ENCODE peak calls at places on chromosomes 13 and 19, in eight cellular contexts. V is aorta; M is neuronal stem cell; H is dorsolateral prefrontal cortex; T is right cardiac atrium; Y is CD4-positive, alpha-beta T cell; Q is IMR-90; E is tibial artery. C is an unnamed sample.

GRCh38 chr13:61148211-61148610 is 267.4 kb downstream of the PCDH20 start:
- DNase-seq in H (no peak), V (no peak), Q (no peak), T (no peak), Y (no peak), M (peak), E (no peak), C (no peak)

GRCh38 chr19:29663861-29664752 is 1.2 kb upstream of the PLEKHF1 start:
- DNase-seq in H (no peak), T (no peak), Y (no peak), Q (peak), E (no peak), M (no peak), V (no peak), C (no peak)

GRCh38 chr13:83515267-83515666 is 367.0 kb downstream of the SLITRK1 start:
- DNase-seq in Y (no peak), Q (peak), M (no peak), T (no peak), E (no peak), V (no peak), H (no peak), C (no peak)

GRCh38 chr19:14383556-14383897 is 2.3 kb downstream of the ADGRE5 start:
- DNase-seq in Y (no peak), T (no peak), M (no peak), E (no peak), H (no peak), V (no peak), Q (peak), C (no peak)

GRCh38 chr19:4474504-4475136 is 2.5 kb downstream of the HDGFL2 start:
- DNase-seq in V (no peak), E (no peak), M (peak), Y (no peak), H (peak), T (peak), Q (peak), C (no peak)

GRCh38 chr19:30229524-30230174 is 142.5 kb upstream of the ZNF536 start:
- DNase-seq in H (no peak), T (peak), E (no peak), Y (no peak), V (no peak), M (no peak), Q (peak), C (no peak)

GRCh38 chr13:105442941-105443340 is 1092.5 kb downstream of the EFNB2 start:
- DNase-seq in E (no peak), T (no peak), Y (no peak), H (no peak), Q (peak), V (no peak), M (no peak), C (no peak)

GRCh38 chr13:41973247-41973741 is 12.4 kb upstream of the VWA8 start:
- DNase-seq in Y (no peak), V (no peak), Q (no peak), M (no peak), H (no peak), T (no peak), E (no peak), C (no peak)

GRCh38 chr13:89584058-89584457 is 1763.4 kb upstream of the MIR17HG start:
- DNase-seq in Y (no peak), Q (no peak), H (no peak), M (no peak), V (no peak), T (no peak), E (no peak), C (no peak)

GRCh38 chr19:13103961-13104847 is 1.5 kb upstream of the LYL1 start:
- DNase-seq in H (peak), T (peak), M (no peak), E (peak), Q (no peak), Y (peak), V (peak), C (no peak)

GRCh38 chr19:3494559-3494958 is 5.9 kb downstream of the DOHH start:
- DNase-seq in V (no peak), M (no peak), E (no peak), H (no peak), T (no peak), Q (no peak), Y (peak), C (no peak)

GRCh38 chr13:110239280-110240120 is 67.5 kb downstream of the COL4A1 start:
- DNase-seq in H (no peak), V (no peak), Y (no peak), Q (no peak), E (no peak), T (no peak), M (no peak), C (no peak)

GRCh38 chr13:75442736-75443234 is 39.2 kb downstream of the TBC1D4 start:
- DNase-seq in V (no peak), Q (peak), H (no peak), T (no peak), Y (no peak), M (no peak), E (no peak), C (no peak)
- H3K27ac ChIP-seq in V (no peak), Q (no peak), H (no peak), T (peak), Y (no peak), M (no peak), E (no peak), C (no peak)

GRCh38 chr19:45440259-45440638 is 16.5 kb upstream of the ERCC1 start:
- DNase-seq in M (no peak), H (no peak), V (no peak), T (peak), E (no peak), Y (no peak), Q (no peak), C (no peak)
- H3K27ac ChIP-seq in M (no peak), H (peak), V (peak), T (peak), E (peak), Y (peak), Q (peak), C (peak)

GRCh38 chr13:46588019-46588418 is 35.0 kb downstream of the LRCH1 start:
- DNase-seq in E (no peak), H (no peak), V (no peak), Y (no peak), Q (no peak), M (no peak), T (no peak), C (no peak)
- H3K27ac ChIP-seq in E (peak), H (no peak), V (no peak), Y (no peak), Q (no peak), M (no peak), T (no peak), C (no peak)

DNA sequence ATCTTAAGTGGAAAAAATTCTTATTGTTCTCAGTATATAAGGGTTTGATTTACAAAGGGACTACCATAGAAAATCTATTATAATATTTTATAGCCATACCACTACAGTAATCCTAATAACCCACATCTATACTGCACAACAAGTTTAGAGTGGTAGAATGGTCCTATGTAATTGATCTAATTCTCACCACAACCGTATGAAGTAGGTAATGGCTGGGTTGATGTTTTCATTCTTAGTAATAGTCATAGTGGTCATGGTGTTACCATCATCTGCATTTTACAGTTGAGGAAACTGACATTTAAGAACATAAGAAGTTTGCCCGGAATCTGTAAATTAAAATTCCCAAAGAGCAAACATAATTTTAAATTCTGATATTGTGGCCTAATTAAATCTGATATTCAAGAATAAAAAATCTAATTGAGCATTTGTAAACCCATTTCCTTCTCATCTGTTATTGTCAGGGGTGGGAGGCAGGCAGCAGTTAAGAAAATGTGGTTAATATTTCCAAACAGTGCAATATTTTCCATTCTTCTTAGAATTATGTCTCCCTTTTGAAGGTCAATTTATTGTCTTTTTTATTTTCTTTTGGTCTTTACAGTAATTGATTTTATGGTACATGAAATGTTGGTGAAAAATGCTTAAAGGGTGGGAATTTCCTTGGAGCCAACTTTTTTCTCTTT is 65.6 kb downstream of the DHRS12 start:
- DNase-seq in E (no peak), H (no peak), M (no peak), Q (no peak), V (no peak), T (no peak), Y (no peak), C (no peak)
- H3K27ac ChIP-seq in E (no peak), H (no peak), M (no peak), Q (no peak), V (no peak), T (no peak), Y (no peak), C (no peak)

GRCh38 chr13:30364133-30364532 is 56.8 kb upstream of the KATNAL1 start:
- DNase-seq in V (no peak), Y (no peak), E (no peak), H (no peak), M (no peak), Q (peak), T (no peak), C (no peak)

GRCh38 chr13:30364876-30365275 is 57.4 kb upstream of the UBE2L5 start:
- DNase-seq in E (no peak), V (no peak), M (no peak), Y (no peak), H (no peak), T (no peak), Q (peak), C (no peak)

GRCh38 chr13:30363725-30364124 is 56.4 kb upstream of the KATNAL1 start:
- DNase-seq in Q (no peak), E (no peak), Y (no peak), T (no peak), H (no peak), V (no peak), M (no peak), C (no peak)

GRCh38 chr13:30362005-30362788 is 54.8 kb upstream of the KATNAL1 start:
- DNase-seq in H (no peak), Q (no peak), V (no peak), M (no peak), Y (no peak), T (no peak), E (no peak), C (no peak)

DNA sequence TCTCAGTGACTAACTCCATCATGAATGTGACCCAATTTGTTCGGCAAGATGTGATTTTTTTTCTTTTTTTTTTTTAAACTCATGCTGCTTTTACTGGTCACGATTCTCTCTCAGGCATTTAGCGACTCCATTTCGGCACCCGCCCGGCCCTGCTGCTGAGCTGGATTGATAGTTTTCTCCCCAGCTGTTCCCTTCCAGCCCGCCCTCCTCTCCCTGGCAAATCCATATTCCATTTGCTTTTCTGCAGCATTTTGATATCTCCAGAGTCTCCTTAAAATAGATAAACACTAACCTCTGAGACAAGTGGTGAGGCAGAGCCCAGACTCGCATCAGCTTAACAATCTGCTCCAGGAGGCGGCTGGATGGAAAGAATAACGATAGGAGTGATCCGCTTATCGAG is 55.5 kb upstream of the KATNAL1 start:
- DNase-seq in H (peak), V (no peak), T (peak), Q (no peak), Y (no peak), M (no peak), E (no peak), C (no peak)
- H3K27ac ChIP-seq in H (peak), V (no peak), T (no peak), Q (no peak), Y (no peak), M (no peak), E (peak), C (no peak)

GRCh38 chr13:32126756-32127155 is 95.2 kb downstream of the FRY start:
- DNase-seq in M (no peak), Y (no peak), H (no peak), Q (peak), E (no peak), T (no peak), V (no peak), C (no peak)

GRCh38 chr13:32125746-32126145 is 94.2 kb downstream of the FRY start:
- DNase-seq in Q (no peak), V (no peak), T (no peak), Y (no peak), M (no peak), H (no peak), E (no peak), C (no peak)

GRCh38 chr13:32126298-32126697 is 94.7 kb downstream of the FRY start:
- DNase-seq in E (no peak), T (no peak), M (no peak), H (no peak), Q (no peak), V (no peak), Y (no peak), C (no peak)

GRCh38 chr13:32125221-32125621 is 93.6 kb downstream of the FRY start:
- DNase-seq in Q (peak), M (no peak), E (peak), H (no peak), V (no peak), T (no peak), Y (no peak), C (no peak)

DNA sequence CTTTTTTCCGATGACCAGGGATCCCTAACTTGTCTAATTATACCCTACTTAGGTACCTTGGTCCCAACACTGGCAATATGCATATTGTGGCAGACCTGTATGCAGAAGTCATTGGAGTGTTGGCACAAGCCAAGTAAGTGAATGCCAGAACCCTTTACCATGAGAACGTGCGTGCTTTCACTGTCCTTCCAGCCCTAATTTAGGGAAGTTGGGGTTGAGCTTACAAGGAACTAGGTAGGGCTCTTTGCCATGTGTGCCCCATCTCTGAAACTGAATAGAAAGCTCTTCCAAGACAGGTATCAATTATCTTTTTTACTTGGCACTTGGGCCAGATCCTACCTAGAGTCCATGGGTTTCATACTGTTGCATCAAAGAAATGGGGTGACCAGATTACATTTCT is 93.2 kb downstream of the FRY start:
- DNase-seq in T (no peak), M (no peak), V (no peak), Y (no peak), E (no peak), H (no peak), Q (no peak), C (no peak)
- H3K27ac ChIP-seq in T (peak), M (no peak), V (peak), Y (no peak), E (peak), H (no peak), Q (no peak), C (no peak)

DNA sequence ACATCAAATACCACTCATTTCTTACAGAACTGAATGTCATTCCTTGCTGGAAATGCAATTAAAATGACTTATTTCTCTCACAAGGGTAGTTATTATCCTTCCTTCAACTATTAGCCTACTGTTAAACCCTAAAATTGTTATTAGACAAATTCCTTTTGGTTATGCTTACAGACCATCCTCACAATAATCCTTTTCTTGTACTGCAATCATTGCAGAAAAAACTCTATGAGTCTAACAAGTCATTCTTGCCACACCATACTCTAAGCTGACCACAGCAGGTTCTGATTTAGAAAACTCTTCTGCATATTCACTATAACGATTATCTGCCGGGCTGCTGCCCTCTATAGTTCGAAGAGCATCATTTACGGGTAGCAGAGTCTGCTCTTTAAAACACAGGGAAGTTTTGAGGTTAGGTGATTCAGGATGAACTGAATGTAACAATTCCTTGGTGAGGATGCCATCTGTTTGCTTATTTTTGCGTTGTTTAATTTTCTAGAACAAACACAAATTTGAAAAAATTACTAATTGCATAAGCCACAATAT is 38.2 kb downstream of the MTMR6 start:
- DNase-seq in H (no peak), V (no peak), M (no peak), Y (no peak), Q (peak), T (no peak), E (no peak), C (no peak)
- H3K27ac ChIP-seq in H (peak), V (no peak), M (no peak), Y (no peak), Q (no peak), T (no peak), E (no peak), C (no peak)